ENCODE peak calls at places on chromosomes 11 and 22, in seven cellular contexts. X is cardiac fibroblast, B is left ventricle myocardium inferior, Q is body of pancreas, F is HFF-Myc, R is brain microvascular endothelial cell, T is neural progenitor cell. A is an unnamed sample.

GRCh38 chr11:115687934-115688333 is 183.7 kb upstream of the CADM1 start:
- DNase-seq in X (no peak), T (no peak), Q (no peak), R (no peak), F (no peak), B (no peak), A (no peak)

GRCh38 chr11:122178795-122179194 is 62.8 kb upstream of the BLID start:
- DNase-seq in X (peak), T (no peak), B (no peak), F (no peak), Q (no peak), R (no peak), A (peak)

GRCh38 chr11:36007127-36007824 is 63.4 kb downstream of the LDLRAD3 start:
- DNase-seq in B (no peak), F (no peak), X (peak), R (no peak), Q (no peak), T (no peak), A (no peak)

GRCh38 chr11:57316017-57316416 is 8.7 kb downstream of the TNKS1BP1 start:
- DNase-seq in R (no peak), F (no peak), T (no peak), B (no peak), Q (no peak), X (no peak), A (no peak)

GRCh38 chr11:95059031-95059430 is 7.7 kb upstream of the SRSF8 start:
- DNase-seq in Q (no peak), B (no peak), X (no peak), R (no peak), F (no peak), T (no peak), A (no peak)

GRCh38 chr11:2857918-2858317 is 27.7 kb downstream of the CDKN1C start:
- DNase-seq in Q (no peak), F (no peak), T (no peak), B (no peak), R (no peak), X (no peak), A (no peak)

GRCh38 chr11:65663634-65664200 is 1.0 kb upstream of the RELA start:
- DNase-seq in Q (peak), B (peak), F (no peak), T (peak), R (no peak), X (peak), A (peak)

GRCh38 chr11:17014774-17015638 is 792 bp upstream of the PLEKHA7 start:
- DNase-seq in T (peak), R (peak), X (peak), B (no peak), F (no peak), Q (peak), A (peak)

GRCh38 chr11:120400564-120401364 is 64.6 kb downstream of the ARHGEF12 start:
- DNase-seq in R (peak), Q (peak), T (no peak), B (no peak), X (peak), F (peak), A (peak)

GRCh38 chr11:123083623-123084029 is 21.7 kb upstream of the HSPA8 start:
- DNase-seq in T (no peak), Q (peak), R (peak), X (peak), F (peak), B (peak), A (peak)

GRCh38 chr11:57072640-57073039 is 83.9 kb downstream of the OR5AK2 start:
- DNase-seq in F (peak), B (no peak), Q (no peak), T (no peak), X (peak), R (peak), A (peak)

GRCh38 chr11:120959189-120959588 is 64.7 kb upstream of the TBCEL start:
- DNase-seq in Q (no peak), R (no peak), F (no peak), T (no peak), B (no peak), X (no peak), A (no peak)

GRCh38 chr11:61151545-61152252 is 9.5 kb downstream of the VPS37C start:
- DNase-seq in Q (no peak), F (no peak), R (no peak), T (no peak), B (no peak), X (no peak), A (no peak)

GRCh38 chr11:79940165-79940564 is 499.3 kb upstream of the TENM4 start:
- DNase-seq in B (no peak), F (no peak), X (peak), Q (no peak), R (peak), T (no peak), A (no peak)

GRCh38 chr11:73397468-73398131 is 21.4 kb downstream of the RELT start:
- DNase-seq in X (no peak), F (no peak), T (no peak), B (no peak), R (no peak), Q (no peak), A (no peak)

GRCh38 chr22:40432625-40433024 is 62.2 kb downstream of the SGSM3 start:
- DNase-seq in B (no peak), F (no peak), T (no peak), X (no peak), R (no peak), Q (no peak), A (no peak)

GRCh38 chr11:22829231-22830081 is at the start of gene SVIP:
- DNase-seq in T (peak), Q (peak), B (peak), F (peak), X (peak), R (peak), A (peak)

GRCh38 chr22:46209262-46209661 is 40.8 kb downstream of the CDPF1 start:
- DNase-seq in F (no peak), R (no peak), X (no peak), T (no peak), B (no peak), Q (no peak), A (no peak)

GRCh38 chr11:124717421-124717785 is 22.3 kb upstream of the NRGN start:
- DNase-seq in R (peak), X (peak), Q (no peak), F (no peak), B (no peak), T (no peak), A (peak)

GRCh38 chr11:79055866-79056632 is 384.8 kb downstream of the TENM4 start:
- DNase-seq in T (no peak), B (no peak), R (peak), F (peak), X (peak), Q (no peak), A (peak)

GRCh38 chr11:64306876-64307622 is 1.7 kb downstream of the ESRRA start:
- DNase-seq in T (peak), R (no peak), Q (peak), B (no peak), X (no peak), F (no peak), A (no peak)
- H3K4me3 ChIP-seq in T (peak), R (no peak), Q (peak), B (peak), X (peak), F (peak), A (peak)

GRCh38 chr11:103619480-103619879 is 417.0 kb upstream of the DDI1 start:
- DNase-seq in F (no peak), R (no peak), X (peak), T (no peak), B (no peak), Q (no peak), A (no peak)
- TF ChIP-seq CTCF in F (peak), R (peak), X (peak), T (no peak), B (no peak), Q (peak), A (no peak)

GRCh38 chr11:44781697-44782096 is 54.9 kb downstream of the TSPAN18 start:
- DNase-seq in B (no peak), F (no peak), T (no peak), Q (no peak), X (no peak), R (no peak), A (no peak)

GRCh38 chr11:44778200-44779100 is 51.7 kb downstream of the TSPAN18 start:
- DNase-seq in X (no peak), R (no peak), T (no peak), F (no peak), B (no peak), Q (no peak), A (no peak)

GRCh38 chr11:44780940-44781631 is 54.3 kb downstream of the TSPAN18 start:
- DNase-seq in Q (no peak), B (peak), T (no peak), F (no peak), R (peak), X (no peak), A (peak)

GRCh38 chr11:44777537-44778199 is 50.9 kb downstream of the TSPAN18 start:
- DNase-seq in B (no peak), X (no peak), Q (no peak), R (no peak), F (no peak), T (no peak), A (no peak)

DNA sequence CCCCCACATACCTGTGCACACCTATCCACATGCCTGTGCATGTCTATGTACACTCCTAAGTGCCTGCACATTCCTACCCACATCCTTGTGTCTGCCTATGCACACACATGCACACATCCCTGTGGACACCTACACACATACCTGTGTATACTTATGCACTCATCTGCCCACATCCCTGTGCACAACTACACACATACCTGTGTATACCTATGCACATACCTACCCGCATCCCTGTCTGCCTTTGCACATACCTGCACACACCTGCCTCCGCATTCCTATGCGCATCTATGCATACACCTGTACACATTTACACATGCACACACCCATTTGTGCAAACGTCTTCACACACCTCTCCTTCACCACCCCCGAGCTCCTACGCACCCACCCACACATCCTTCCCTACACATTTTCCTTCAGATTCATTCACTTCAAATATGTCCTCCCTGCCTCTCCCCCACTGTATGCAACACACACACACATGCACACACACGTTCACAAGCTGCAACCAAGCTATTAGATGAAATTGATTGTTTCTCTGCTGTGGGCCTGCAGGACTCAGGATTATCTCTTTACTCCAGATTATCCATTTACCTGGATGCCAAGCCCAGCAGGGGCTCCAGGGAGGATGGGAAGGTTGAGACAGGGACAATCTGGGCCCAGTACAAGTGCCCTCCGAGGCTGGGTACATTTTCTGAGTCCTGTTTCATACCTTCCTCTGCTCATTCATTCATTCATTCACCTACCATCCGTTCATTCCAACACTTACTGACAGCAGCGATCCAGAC is 53.2 kb downstream of the TSPAN18 start:
- DNase-seq in Q (no peak), R (no peak), F (no peak), X (no peak), B (no peak), T (no peak), A (no peak)
- H3K4me3 ChIP-seq in Q (no peak), R (no peak), F (no peak), X (no peak), B (no peak), T (no peak), A (no peak)

DNA sequence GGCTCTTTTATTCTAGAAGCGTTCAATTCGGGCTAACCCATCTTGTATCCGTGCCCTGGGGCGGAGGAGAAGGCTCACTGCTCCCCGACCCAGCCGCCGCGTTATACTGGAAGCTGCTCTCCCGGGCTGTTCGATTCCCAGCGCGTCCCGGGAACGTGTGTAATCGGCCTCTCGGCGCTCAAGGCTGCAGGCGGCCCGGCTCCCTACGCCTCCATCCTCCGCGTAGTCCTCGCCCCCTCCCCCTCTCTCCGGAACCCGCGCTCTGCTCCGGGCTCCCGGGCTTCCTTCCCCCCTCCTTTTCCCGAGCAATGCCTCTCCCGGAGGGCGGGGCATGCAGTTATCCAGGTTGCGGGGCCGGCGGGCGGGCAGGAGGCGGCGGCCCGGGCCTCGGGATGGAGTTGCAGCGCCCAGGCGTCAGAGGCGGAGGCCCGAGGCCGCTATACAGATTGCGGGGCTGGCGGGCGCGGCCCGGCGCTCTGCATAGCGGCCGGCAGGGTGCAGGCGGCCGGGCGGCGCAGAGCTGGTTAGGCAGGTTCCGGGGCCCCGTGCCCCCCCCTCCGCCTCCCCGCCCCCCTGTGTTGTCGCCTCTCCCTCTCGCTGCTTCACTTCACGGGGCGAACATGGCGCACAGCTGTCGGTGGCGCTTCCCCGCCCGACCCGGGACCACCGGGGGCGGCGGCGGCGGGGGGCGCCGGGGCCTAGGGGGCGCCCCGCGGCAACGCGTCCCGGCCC is at the start of gene KMT2A:
- DNase-seq in R (peak), B (peak), T (peak), Q (peak), F (peak), X (peak), A (peak)
- TF ChIP-seq CTCF in R (no peak), B (no peak), T (peak), Q (peak), F (no peak), X (no peak), A (no peak)